ENCODE peak calls at places on chromosomes 1 and 21, in five cellular contexts. E is MM.1S, Q is cardiac muscle cell, R is dorsolateral prefrontal cortex, A is WTC11. M is an unnamed sample.

GRCh38 chr1:229590119-229590518 is 31.6 kb upstream of the ABCB10 start:
- DNase-seq in E (no peak), Q (no peak), R (no peak), A (no peak), M (no peak)

GRCh38 chr1:90114521-90115141 is 119.7 kb downstream of the ZNF326 start:
- DNase-seq in E (peak; percentile 62), Q (peak; percentile 73), R (no peak), A (no peak), M (peak; percentile 17)

GRCh38 chr1:14262582-14262981 is 335.9 kb upstream of the KAZN start:
- DNase-seq in E (no peak), Q (no peak), R (no peak), A (no peak), M (no peak)

GRCh38 chr1:175494950-175495349 is 248.4 kb downstream of the TNR start:
- DNase-seq in E (no peak), Q (no peak), R (no peak), A (no peak), M (no peak)

GRCh38 chr21:34890724-34891609 is 158.1 kb downstream of the RUNX1 start:
- DNase-seq in E (no peak), Q (peak; percentile 38), R (no peak), A (peak; percentile 42), M (peak; percentile 26)

GRCh38 chr1:178267646-178268094 is 173.8 kb downstream of the RASAL2 start:
- DNase-seq in E (no peak), Q (no peak), R (no peak), A (peak; percentile 46), M (no peak)

GRCh38 chr1:210876275-210876674 is 257.7 kb downstream of the KCNH1 start:
- DNase-seq in E (no peak), Q (no peak), R (no peak), A (no peak), M (no peak)

GRCh38 chr1:226624526-226624925 is 76.0 kb downstream of the STUM start:
- DNase-seq in E (no peak), Q (no peak), R (no peak), A (no peak), M (no peak)

GRCh38 chr21:45074818-45075605 is 632 bp downstream of the ADARB1 start:
- DNase-seq in E (no peak), Q (peak; percentile 65), R (no peak), A (peak; percentile 56), M (peak; percentile 21)

GRCh38 chr1:111754964-111755320 is 759 bp upstream of the DDX20 start:
- DNase-seq in E (no peak), Q (peak; percentile 52), R (no peak), A (no peak), M (peak; percentile 22)

GRCh38 chr1:16012590-16013219 is 5.1 kb downstream of the HSPB7 start:
- DNase-seq in E (peak; percentile 36), Q (peak; percentile 96), R (no peak), A (peak; percentile 87), M (peak; percentile 65)

GRCh38 chr1:42866549-42866948 is 20.1 kb downstream of the ZNF691 start:
- DNase-seq in E (no peak), Q (no peak), R (no peak), A (no peak), M (no peak)

GRCh38 chr1:200437088-200437487 is 27.3 kb upstream of the ZNF281 start:
- DNase-seq in E (no peak), Q (no peak), R (no peak), A (no peak), M (no peak)

GRCh38 chr1:234998174-234998741 is 130.4 kb downstream of the TOMM20 start:
- DNase-seq in E (no peak), Q (no peak), R (no peak), A (no peak), M (peak; percentile 83)

GRCh38 chr1:223714849-223715709 is 2.7 kb downstream of the CAPN2 start:
- DNase-seq in E (no peak), Q (no peak), R (no peak), A (no peak), M (peak; percentile 89)

GRCh38 chr1:104953555-104953954 is 1203.9 kb downstream of the AMY1C start:
- DNase-seq in E (no peak), Q (no peak), R (no peak), A (no peak), M (no peak)

GRCh38 chr1:156625436-156626078 is 6.3 kb downstream of the HAPLN2 start:
- DNase-seq in E (peak; percentile 66), Q (peak; percentile 76), R (no peak), A (peak; percentile 66), M (peak; percentile 72)

GRCh38 chr1:226023735-226024134 is 24.6 kb upstream of the SDE2 start:
- DNase-seq in E (no peak), Q (no peak), R (no peak), A (no peak), M (no peak)

GRCh38 chr1:98906361-98906760 is 98.3 kb downstream of the PLPPR5 start:
- DNase-seq in E (no peak), Q (no peak), R (no peak), A (no peak), M (no peak)

GRCh38 chr1:160789051-160789701 is 6.8 kb upstream of the LY9 start:
- DNase-seq in E (no peak), Q (peak; percentile 53), R (no peak), A (no peak), M (no peak)

GRCh38 chr1:198318092-198318491 is 161.3 kb downstream of the NEK7 start:
- DNase-seq in E (no peak), Q (no peak), R (no peak), A (no peak), M (no peak)

GRCh38 chr1:215517441-215517891 is 49.6 kb upstream of the KCTD3 start:
- DNase-seq in E (no peak), Q (peak; percentile 3), R (no peak), A (peak; percentile 22), M (peak; percentile 32)

GRCh38 chr21:45210461-45210983 is 77.2 kb downstream of the POFUT2 start:
- DNase-seq in E (no peak), Q (no peak), R (no peak), A (no peak), M (no peak)

GRCh38 chr1:107523736-107524135 is 382.9 kb downstream of the NTNG1 start:
- DNase-seq in E (no peak), Q (no peak), R (no peak), A (no peak), M (no peak)
- TF ChIP-seq CTCF in E (no peak), Q (no peak), R (no peak), A (no peak), M (no peak)

DNA sequence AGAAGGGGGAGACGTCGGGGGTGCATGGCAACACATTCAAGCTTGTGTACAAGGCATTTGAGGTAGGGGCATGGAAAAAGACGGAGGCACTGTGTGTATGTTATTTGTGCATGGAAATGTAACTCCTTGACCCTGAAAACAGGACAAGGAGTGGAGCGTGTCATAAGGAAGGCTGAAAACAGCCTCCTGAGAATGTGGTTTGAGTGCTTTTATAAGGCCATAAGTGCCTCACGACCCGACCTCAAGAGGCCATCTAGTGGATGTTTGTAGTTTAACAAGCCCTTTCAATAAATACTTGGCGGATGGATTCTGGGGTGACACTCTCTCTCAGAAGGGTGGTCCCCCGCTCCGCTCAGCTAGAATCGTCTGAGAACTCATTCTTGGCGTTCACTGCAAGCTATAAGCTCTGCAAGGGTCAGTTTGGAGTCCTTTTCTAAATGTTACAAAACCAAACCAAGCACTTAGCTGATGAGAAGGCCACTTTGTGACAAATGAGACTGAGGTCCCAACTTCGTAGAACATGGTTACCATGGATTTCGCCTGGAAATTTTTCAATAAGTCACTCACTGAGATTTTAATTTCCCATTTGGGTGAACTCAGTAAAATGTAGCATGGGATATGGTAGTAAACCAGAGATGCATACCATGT is 38.8 kb upstream of the CLCA4 start:
- DNase-seq in E (peak; percentile 19), Q (peak; percentile 36), R (no peak), A (peak; percentile 24), M (peak; percentile 5)
- TF ChIP-seq CTCF in E (peak; percentile 50), Q (peak; percentile 55), R (peak; percentile 56), A (peak; percentile 37), M (peak; percentile 52)

DNA sequence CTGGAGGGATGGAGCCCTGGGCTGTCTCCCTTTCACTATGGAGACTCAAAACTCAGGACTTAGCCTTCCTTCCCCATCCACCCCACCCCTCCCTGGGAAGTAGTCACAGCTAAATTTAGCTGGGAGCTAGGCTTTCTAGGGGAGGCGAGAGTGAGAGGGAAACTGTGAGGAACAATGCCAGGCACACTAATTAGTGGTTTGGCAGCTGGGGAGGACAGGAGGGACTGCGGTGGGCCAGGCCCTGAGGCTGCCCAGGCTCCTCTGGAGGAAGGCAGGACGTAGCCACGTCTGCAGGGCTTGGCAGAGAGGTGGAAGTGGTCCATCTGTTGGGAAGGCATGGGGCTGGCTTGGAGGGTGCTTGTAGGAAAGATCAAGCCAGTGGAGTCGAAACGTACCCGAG is 121.3 kb downstream of the HMGB4 start:
- DNase-seq in E (no peak), Q (no peak), R (no peak), A (no peak), M (no peak)
- TF ChIP-seq CTCF in E (no peak), Q (no peak), R (no peak), A (no peak), M (no peak)

GRCh38 chr1:47724427-47724999 is 272.7 kb downstream of the TRABD2B start:
- DNase-seq in E (no peak), Q (no peak), R (no peak), A (no peak), M (no peak)

GRCh38 chr1:47726496-47726855 is 270.7 kb downstream of the TRABD2B start:
- DNase-seq in E (no peak), Q (no peak), R (no peak), A (no peak), M (no peak)

GRCh38 chr1:47725000-47725731 is 272.0 kb downstream of the TRABD2B start:
- DNase-seq in E (no peak), Q (peak; percentile 71), R (no peak), A (peak; percentile 77), M (peak; percentile 61)

GRCh38 chr1:47727051-47727708 is 270.0 kb downstream of the TRABD2B start:
- DNase-seq in E (no peak), Q (no peak), R (no peak), A (no peak), M (no peak)

DNA sequence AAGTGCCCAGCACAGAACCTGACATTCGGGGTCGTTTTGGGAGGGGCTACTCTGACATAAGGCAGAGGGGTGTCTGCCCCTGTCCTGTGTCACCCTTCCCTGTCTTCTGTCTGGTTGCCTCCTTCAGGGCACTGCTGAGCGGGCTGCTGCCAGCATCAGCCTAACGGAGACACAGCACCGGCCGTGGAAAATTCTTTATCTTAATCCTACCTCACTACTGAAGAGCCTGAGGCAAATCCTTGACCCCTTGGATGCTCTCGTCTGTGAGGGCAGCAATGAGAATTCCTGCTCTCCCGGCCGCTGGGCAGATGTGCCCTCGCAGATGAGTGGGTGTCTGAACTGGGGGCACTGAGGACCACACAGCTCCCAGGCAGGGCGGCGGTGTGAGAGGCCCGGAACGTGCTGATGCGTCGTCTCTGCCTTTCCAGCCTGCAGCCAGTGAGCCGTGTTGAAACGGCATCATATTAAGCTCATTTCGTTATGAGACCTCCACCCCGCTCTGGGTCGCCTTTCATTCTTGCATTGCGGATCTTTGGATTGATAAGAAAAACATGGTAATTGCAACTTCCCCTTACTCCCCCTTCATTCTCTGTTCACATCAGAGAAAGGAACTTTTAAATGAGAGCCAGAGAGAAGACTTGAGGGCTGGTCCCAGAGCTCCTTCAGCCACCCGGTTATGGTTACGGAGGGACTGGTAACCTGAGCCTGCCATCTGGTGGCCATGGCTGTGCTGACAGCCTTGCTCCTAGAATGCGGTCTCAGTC is 271.3 kb downstream of the TRABD2B start:
- DNase-seq in E (peak; percentile 72), Q (peak; percentile 89), R (peak; percentile 73), A (peak; percentile 85), M (peak; percentile 85)
- TF ChIP-seq CTCF in E (peak; percentile 93), Q (peak; percentile 96), R (peak; percentile 92), A (peak; percentile 74), M (peak; percentile 72)

M was measured in Calu3.